ENCODE peak calls at places on chromosomes 5 and 9, in five cellular contexts. Y is M059J, A is AG10803, S is HFFc6, T is T-helper 2 cell. R is an unnamed sample.

GRCh38 chr5:134246771-134247329 is 21.0 kb upstream of the PPP2CA start:
- DNase-seq in Y (peak), A (no peak), S (no peak), T (no peak), R (no peak)

GRCh38 chr5:101716941-101717340 is 579.1 kb downstream of the SLCO4C1 start:
- DNase-seq in Y (no peak), A (no peak), S (no peak), T (no peak), R (no peak)

GRCh38 chr9:76200315-76200714 is 193.9 kb downstream of the RFK start:
- DNase-seq in Y (no peak), A (peak), S (no peak), T (no peak), R (no peak)

GRCh38 chr9:38110476-38110875 is 41.4 kb upstream of the SHB start:
- DNase-seq in Y (no peak), A (no peak), S (no peak), T (no peak), R (no peak)

GRCh38 chr5:35313296-35313695 is 83.0 kb upstream of the PRLR start:
- DNase-seq in Y (peak), A (peak), S (peak), T (no peak), R (no peak)

GRCh38 chr9:90783552-90783951 is 18.1 kb upstream of the SYK start:
- DNase-seq in Y (no peak), A (no peak), S (no peak), T (no peak), R (no peak)

GRCh38 chr5:151406322-151406947 is 41.0 kb upstream of the SLC36A1 start:
- DNase-seq in Y (peak), A (no peak), S (peak), T (no peak), R (no peak)

GRCh38 chr5:38258319-38259061 is at the start of gene EGFLAM:
- DNase-seq in Y (peak), A (no peak), S (no peak), T (no peak), R (no peak)

GRCh38 chr5:89584339-89584956 is 701.5 kb upstream of the MEF2C start:
- DNase-seq in Y (peak), A (peak), S (peak), T (no peak), R (no peak)

GRCh38 chr9:84677080-84677479 is 7.6 kb downstream of the NTRK2 start:
- DNase-seq in Y (peak), A (no peak), S (no peak), T (no peak), R (no peak)

GRCh38 chr9:124968238-124968637 is 27.4 kb upstream of the GOLGA1 start:
- DNase-seq in Y (no peak), A (no peak), S (no peak), T (no peak), R (no peak)

GRCh38 chr9:87682085-87682484 is 43.8 kb upstream of the CTSL start:
- DNase-seq in Y (no peak), A (no peak), S (no peak), T (no peak), R (no peak)

GRCh38 chr5:91670565-91670964 is 287.4 kb upstream of the ARRDC3 start:
- DNase-seq in Y (no peak), A (no peak), S (no peak), T (no peak), R (no peak)

GRCh38 chr5:138967806-138968448 is 92.8 kb upstream of the LRRTM2 start:
- DNase-seq in Y (no peak), A (no peak), S (no peak), T (no peak), R (no peak)

GRCh38 chr5:77015938-77016569 is 14.2 kb upstream of the AGGF1 start:
- DNase-seq in Y (peak), A (peak), S (peak), T (no peak), R (no peak)

GRCh38 chr5:132464155-132464939 is 26.2 kb downstream of the IRF1 start:
- DNase-seq in Y (peak), A (peak), S (no peak), T (no peak), R (no peak)

GRCh38 chr5:175621971-175622370 is 35.9 kb upstream of the HRH2 start:
- DNase-seq in Y (no peak), A (no peak), S (no peak), T (no peak), R (no peak)

GRCh38 chr5:93891491-93892480 is 150.4 kb upstream of the POU5F2 start:
- DNase-seq in Y (peak), A (no peak), S (no peak), T (no peak), R (no peak)

GRCh38 chr9:130824616-130825015 is 10.4 kb upstream of the ABL1 start:
- DNase-seq in Y (no peak), A (no peak), S (peak), T (no peak), R (no peak)

GRCh38 chr9:37839491-37840461 is 39.2 kb downstream of the DCAF10 start:
- DNase-seq in Y (peak), A (peak), S (peak), T (no peak), R (no peak)

GRCh38 chr5:36641416-36641815 is 35.0 kb downstream of the SLC1A3 start:
- DNase-seq in Y (no peak), A (no peak), S (no peak), T (no peak), R (no peak)

GRCh38 chr5:67315082-67315801 is 118.6 kb upstream of the CD180 start:
- DNase-seq in Y (peak), A (peak), S (no peak), T (no peak), R (no peak)

GRCh38 chr9:136859821-136860269 is 6.3 kb downstream of the EDF1 start:
- DNase-seq in Y (no peak), A (no peak), S (no peak), T (no peak), R (no peak)

GRCh38 chr5:14397717-14398116 is 183.9 kb upstream of the OTULINL start:
- DNase-seq in Y (peak), A (peak), S (peak), T (no peak), R (no peak)

GRCh38 chr9:129885018-129885669 is 49.9 kb downstream of the USP20 start:
- DNase-seq in Y (no peak), A (no peak), S (no peak), T (no peak), R (no peak)

GRCh38 chr9:14633148-14633547 is 60.1 kb downstream of the ZDHHC21 start:
- DNase-seq in Y (no peak), A (no peak), S (no peak), T (no peak), R (no peak)

GRCh38 chr5:16896767-16897166 is 39.3 kb downstream of the MYO10 start:
- DNase-seq in Y (no peak), A (no peak), S (no peak), T (no peak), R (no peak)

GRCh38 chr9:99023229-99023628 is 79.5 kb downstream of the COL15A1 start:
- DNase-seq in Y (no peak), A (no peak), S (no peak), T (no peak), R (no peak)

GRCh38 chr9:85729882-85730281 is 11.9 kb downstream of the AGTPBP1 start:
- DNase-seq in Y (no peak), A (no peak), S (no peak), T (no peak), R (no peak)